ENCODE peak calls at places on chromosomes 13 and 19, in five cellular contexts. T is heart left ventricle; M is CD8-positive, alpha-beta T cell; R is thyroid gland; W is thoracic aorta. N is an unnamed sample.

GRCh38 chr19:46579286-46579944 is 21.7 kb upstream of the CALM3 start:
- DNase-seq in T (no peak), M (peak), R (no peak), W (no peak), N (peak)

GRCh38 chr19:16462757-16463250 is 9.0 kb downstream of the EPS15L1 start:
- DNase-seq in T (peak), M (no peak), R (no peak), W (no peak), N (no peak)

GRCh38 chr13:99275093-99275469 is 16.9 kb upstream of the GPR18 start:
- DNase-seq in T (no peak), M (peak), R (peak), W (no peak), N (peak)

GRCh38 chr19:48858984-48859710 is 9.3 kb downstream of the PLEKHA4 start:
- DNase-seq in T (no peak), M (peak), R (no peak), W (no peak), N (peak)

GRCh38 chr19:8363803-8364771 is at the start of gene ANGPTL4:
- DNase-seq in T (peak), M (peak), R (peak), W (peak), N (no peak)

GRCh38 chr19:7522923-7523667 is 671 bp downstream of the MCOLN1 start:
- DNase-seq in T (no peak), M (no peak), R (no peak), W (no peak), N (no peak)

GRCh38 chr19:28700176-28700575 is 512.8 kb downstream of the UQCRFS1 start:
- DNase-seq in T (no peak), M (no peak), R (no peak), W (no peak), N (no peak)

GRCh38 chr13:35957174-35957867 is 173.9 kb downstream of the DCLK1 start:
- DNase-seq in T (no peak), M (no peak), R (no peak), W (no peak), N (no peak)

GRCh38 chr19:14091885-14092462 is 1.4 kb upstream of the SAMD1 start:
- DNase-seq in T (no peak), M (peak), R (no peak), W (no peak), N (no peak)

GRCh38 chr13:80131204-80131603 is 209.7 kb downstream of the SPRY2 start:
- DNase-seq in T (peak), M (no peak), R (peak), W (peak), N (no peak)

GRCh38 chr13:33479066-33479465 is 193.5 kb upstream of the STARD13 start:
- DNase-seq in T (no peak), M (no peak), R (no peak), W (no peak), N (no peak)

GRCh38 chr13:22126433-22127021 is 455.7 kb downstream of the FGF9 start:
- DNase-seq in T (no peak), M (no peak), R (no peak), W (no peak), N (peak)

GRCh38 chr19:5364674-5365073 is 24.1 kb upstream of the PTPRS start:
- DNase-seq in T (no peak), M (no peak), R (no peak), W (no peak), N (no peak)

GRCh38 chr13:76314495-76314894 is 571.7 kb downstream of the KCTD12 start:
- DNase-seq in T (no peak), M (no peak), R (no peak), W (no peak), N (no peak)

GRCh38 chr13:51549593-51549992 is 34.7 kb upstream of the WDFY2 start:
- DNase-seq in T (no peak), M (no peak), R (no peak), W (no peak), N (no peak)

GRCh38 chr13:46542833-46543232 is 10.1 kb upstream of the LRCH1 start:
- DNase-seq in T (no peak), M (no peak), R (no peak), W (no peak), N (peak)

GRCh38 chr19:17797397-17798201 is 2.7 kb downstream of the B3GNT3 start:
- DNase-seq in T (no peak), M (no peak), R (no peak), W (no peak), N (no peak)

GRCh38 chr19:13804830-13805683 is 9.8 kb downstream of the ZSWIM4 start:
- DNase-seq in T (no peak), M (no peak), R (peak), W (no peak), N (no peak)

GRCh38 chr19:54650108-54650666 is 12.6 kb upstream of the LILRB4 start:
- DNase-seq in T (no peak), M (no peak), R (no peak), W (no peak), N (no peak)

GRCh38 chr19:4431808-4432674 is 25.6 kb downstream of the UBXN6 start:
- DNase-seq in T (no peak), M (no peak), R (no peak), W (no peak), N (peak)

GRCh38 chr13:100566543-100566942 is 22.0 kb downstream of the GGACT start:
- DNase-seq in T (no peak), M (no peak), R (no peak), W (no peak), N (no peak)

GRCh38 chr13:101575591-101575990 is 123.1 kb downstream of the ITGBL1 start:
- DNase-seq in T (no peak), M (no peak), R (peak), W (no peak), N (no peak)

GRCh38 chr13:31670831-31671617 is 68.3 kb upstream of the RXFP2 start:
- DNase-seq in T (no peak), M (no peak), R (no peak), W (no peak), N (no peak)

GRCh38 chr13:81293594-81294164 is 952.8 kb upstream of the SPRY2 start:
- DNase-seq in T (no peak), M (no peak), R (no peak), W (no peak), N (no peak)

GRCh38 chr19:43464089-43464775 is 1.2 kb downstream of the LYPD3 start:
- DNase-seq in T (no peak), M (no peak), R (peak), W (peak), N (no peak)

GRCh38 chr13:109586509-109587346 is 199.7 kb downstream of the IRS2 start:
- DNase-seq in T (no peak), M (no peak), R (no peak), W (no peak), N (no peak)

GRCh38 chr19:15282311-15282705 is 50.0 kb downstream of the BRD4 start:
- DNase-seq in T (no peak), M (no peak), R (no peak), W (no peak), N (no peak)

GRCh38 chr19:29285878-29286277 is 72.9 kb upstream of the UQCRFS1 start:
- DNase-seq in T (no peak), M (no peak), R (no peak), W (no peak), N (no peak)

GRCh38 chr19:13598098-13598497 is 91.8 kb upstream of the CACNA1A start:
- DNase-seq in T (no peak), M (no peak), R (no peak), W (no peak), N (no peak)

GRCh38 chr19:28641395-28641794 is 571.6 kb downstream of the UQCRFS1 start:
- DNase-seq in T (no peak), M (no peak), R (no peak), W (no peak), N (no peak)

GRCh38 chr13:102214956-102215355 is 186.9 kb downstream of the FGF14 start:
- DNase-seq in T (no peak), M (no peak), R (no peak), W (no peak), N (no peak)

GRCh38 chr19:33947565-33947964 is 150.9 kb downstream of the KCTD15 start:
- DNase-seq in T (no peak), M (no peak), R (no peak), W (no peak), N (peak)
- TF ChIP-seq CTCF in T (no peak), M (no peak), R (no peak), W (no peak), N (peak)

GRCh38 chr13:20125783-20126165 is 35.1 kb downstream of the GJA3 start:
- DNase-seq in T (no peak), M (no peak), R (no peak), W (no peak), N (no peak)

GRCh38 chr13:20126460-20127262 is 34.2 kb downstream of the GJA3 start:
- DNase-seq in T (peak), M (no peak), R (no peak), W (no peak), N (no peak)

GRCh38 chr13:20127563-20128458 is 33.0 kb downstream of the GJA3 start:
- DNase-seq in T (peak), M (peak), R (peak), W (no peak), N (peak)

GRCh38 chr13:20128459-20128927 is 32.4 kb downstream of the GJA3 start:
- DNase-seq in T (no peak), M (no peak), R (peak), W (no peak), N (peak)

DNA sequence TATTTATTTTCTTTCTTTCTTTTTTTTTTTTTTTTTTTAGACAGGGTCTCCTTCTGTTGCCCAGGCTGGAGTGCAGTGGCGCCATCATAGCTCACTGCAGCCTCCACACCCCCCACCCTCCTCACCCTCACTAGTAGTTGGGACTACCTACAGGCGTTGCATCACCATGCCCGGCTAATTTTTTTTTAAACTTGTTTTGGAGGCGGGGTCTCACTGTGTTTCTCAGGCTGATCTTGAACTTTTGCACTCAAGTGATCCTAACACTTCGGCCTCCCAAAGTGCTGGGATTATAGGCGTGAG is 33.6 kb downstream of the GJA3 start:
- DNase-seq in T (no peak), M (no peak), R (peak), W (no peak), N (peak)
- H3K4me3 ChIP-seq in T (peak), M (peak), R (peak), W (peak), N (peak)

DNA sequence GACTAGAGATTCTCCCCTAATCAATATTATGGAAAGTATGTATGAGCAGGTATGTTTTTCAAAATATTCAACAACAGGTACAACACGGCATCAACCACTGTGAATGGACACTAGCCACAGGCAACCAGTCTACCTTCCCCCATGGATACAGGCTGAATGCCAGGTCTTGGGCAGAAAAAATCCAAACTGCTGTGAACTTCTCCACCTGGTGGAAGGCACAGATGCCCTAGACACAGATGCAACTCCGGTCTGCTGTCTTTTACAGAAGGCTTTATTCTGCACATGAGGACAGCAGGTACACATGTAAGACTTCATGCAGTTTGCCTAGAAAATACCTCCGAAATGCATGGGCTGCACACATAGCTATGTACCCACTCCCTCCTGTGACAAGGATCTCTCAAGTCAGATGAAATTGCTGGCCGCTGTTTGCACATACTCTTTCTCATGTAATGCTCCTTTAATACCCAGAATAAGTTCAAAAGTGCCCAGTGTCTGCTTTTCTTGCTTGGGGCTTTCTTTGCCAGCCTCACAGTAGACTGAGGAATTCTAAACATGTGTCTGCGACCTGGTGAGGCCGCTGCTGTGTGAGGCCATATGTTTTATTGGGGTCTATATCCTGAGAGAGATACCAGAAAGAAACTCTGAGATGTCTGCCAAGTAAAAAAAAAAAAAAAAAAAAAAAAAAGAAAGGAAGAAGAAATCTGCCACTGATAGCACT is 325.9 kb downstream of the FOXO1 start:
- DNase-seq in T (no peak), M (no peak), R (no peak), W (no peak), N (no peak)
- TF ChIP-seq CTCF in T (no peak), M (no peak), R (no peak), W (no peak), N (no peak)

GRCh38 chr13:28452755-28453154 is 42.2 kb downstream of the FLT1 start:
- DNase-seq in T (no peak), M (no peak), R (no peak), W (no peak), N (no peak)

GRCh38 chr13:28449826-28450773 is 44.8 kb downstream of the FLT1 start:
- DNase-seq in T (no peak), M (no peak), R (no peak), W (no peak), N (peak)

GRCh38 chr13:28448959-28449358 is 46.0 kb downstream of the FLT1 start:
- DNase-seq in T (no peak), M (no peak), R (no peak), W (no peak), N (no peak)

GRCh38 chr13:28447989-28448388 is 46.9 kb downstream of the FLT1 start:
- DNase-seq in T (no peak), M (no peak), R (no peak), W (no peak), N (no peak)

DNA sequence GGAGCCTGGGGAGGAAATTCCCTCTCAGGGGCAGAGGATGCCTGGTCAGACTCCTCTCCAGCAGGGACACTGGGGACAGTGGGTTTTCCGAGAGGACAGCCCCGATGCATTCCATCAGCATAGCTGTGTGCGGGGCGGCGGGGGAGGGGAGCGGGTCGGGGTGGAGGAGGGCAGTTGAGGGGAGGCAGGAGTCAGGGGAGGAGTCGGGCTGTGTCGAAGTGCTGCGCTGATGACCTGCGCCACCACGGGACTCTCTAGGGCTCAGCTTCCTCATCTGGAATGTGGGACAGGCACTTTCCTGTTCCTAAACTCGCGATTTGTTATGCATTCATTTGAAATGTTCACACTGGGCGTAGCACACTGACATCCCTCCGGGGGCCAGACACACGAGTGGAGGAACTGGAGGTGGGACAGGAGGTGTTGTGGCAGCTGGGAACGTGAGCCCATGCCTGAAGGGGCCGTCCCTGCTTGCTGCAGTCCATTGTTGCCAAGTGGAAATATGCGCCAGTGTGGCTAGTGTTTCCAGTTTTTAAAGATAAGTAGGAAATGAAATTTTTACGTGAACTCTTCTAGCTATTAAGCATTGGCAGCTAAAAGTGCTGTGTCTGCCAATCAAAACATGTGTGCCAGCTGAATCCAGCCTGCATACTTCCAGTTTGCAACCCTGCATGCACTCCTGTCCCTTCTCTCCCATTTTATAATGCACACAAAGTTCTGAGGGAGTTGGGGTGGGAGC is 43.3 kb downstream of the FLT1 start:
- DNase-seq in T (no peak), M (no peak), R (peak), W (no peak), N (no peak)
- H3K4me3 ChIP-seq in T (no peak), M (no peak), R (no peak), W (peak), N (no peak)

GRCh38 chr19:42028304-42029216 is 34.5 kb upstream of the ATP1A3 start:
- DNase-seq in T (peak), M (no peak), R (no peak), W (no peak), N (peak)
- TF ChIP-seq CTCF in T (peak), M (no peak), R (no peak), W (peak), N (peak)

GRCh38 chr19:10332965-10333757 is at the start of gene RAVER1:
- DNase-seq in T (peak), M (peak), R (peak), W (peak), N (peak)
- H3K4me3 ChIP-seq in T (peak), M (peak), R (peak), W (peak), N (peak)

DNA sequence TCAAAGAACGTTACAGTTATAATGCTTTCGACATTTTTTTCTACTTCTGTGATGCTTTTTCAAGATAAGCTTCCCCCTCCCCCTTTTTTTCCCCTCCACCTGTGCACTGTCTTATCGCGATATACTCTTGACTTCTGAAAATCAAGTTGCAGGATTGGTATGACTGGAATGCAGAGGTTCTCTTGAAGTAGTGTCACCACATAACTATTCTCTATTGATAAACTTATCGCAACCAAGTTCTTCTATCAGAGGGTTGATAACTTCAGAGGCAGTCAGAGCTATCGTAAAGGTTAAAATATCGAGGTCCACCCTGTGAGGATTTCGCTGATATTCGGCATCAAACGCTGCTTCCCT is 819 bp downstream of the EID2 start:
- DNase-seq in T (no peak), M (no peak), R (no peak), W (no peak), N (peak)
- TF ChIP-seq CTCF in T (no peak), M (no peak), R (no peak), W (no peak), N (no peak)

GRCh38 chr13:39567569-39567968 is 35.4 kb downstream of the LHFPL6 start:
- DNase-seq in T (no peak), M (no peak), R (no peak), W (no peak), N (no peak)

GRCh38 chr13:39577203-39577602 is 25.8 kb downstream of the LHFPL6 start:
- DNase-seq in T (no peak), M (no peak), R (no peak), W (no peak), N (no peak)

GRCh38 chr13:39566216-39566869 is 36.6 kb downstream of the LHFPL6 start:
- DNase-seq in T (no peak), M (no peak), R (no peak), W (no peak), N (no peak)

GRCh38 chr13:39575641-39576238 is 27.3 kb downstream of the LHFPL6 start:
- DNase-seq in T (no peak), M (no peak), R (no peak), W (no peak), N (peak)

GRCh38 chr13:39571502-39572092 is 31.4 kb downstream of the LHFPL6 start:
- DNase-seq in T (peak), M (no peak), R (no peak), W (no peak), N (no peak)
- H3K4me3 ChIP-seq in T (no peak), M (no peak), R (no peak), W (no peak), N (no peak)

N was measured in GM12865.